ENCODE peak calls at places on chromosome 7, in five cellular contexts. One of them, this sample, is unnamed.

GRCh38 chr7:134901389-134902020 is 84.8 kb upstream of the AGBL3 start:
- DNase-seq in AG08395: no peak
- DNase-seq in NCI-H187: no peak
- DNase-seq in left lobe of liver: peak
- DNase-seq in activated CD8-positive, alpha-beta memory T cell treated with anti-CD3 and anti-CD28 coated beads, Interleukin-2, amount 50 U/mL, for 48 hours: no peak
- DNase-seq in this sample: no peak

GRCh38 chr7:39421661-39422060 is 144.5 kb upstream of the YAE1 start:
- DNase-seq in AG08395: no peak
- DNase-seq in NCI-H187: no peak
- DNase-seq in left lobe of liver: no peak
- DNase-seq in activated CD8-positive, alpha-beta memory T cell treated with anti-CD3 and anti-CD28 coated beads, Interleukin-2, amount 50 U/mL, for 48 hours: no peak
- DNase-seq in this sample: no peak

GRCh38 chr7:3063016-3063753 is 19.5 kb upstream of the CARD11 start:
- DNase-seq in AG08395: no peak
- DNase-seq in NCI-H187: no peak
- DNase-seq in left lobe of liver: no peak
- DNase-seq in activated CD8-positive, alpha-beta memory T cell treated with anti-CD3 and anti-CD28 coated beads, Interleukin-2, amount 50 U/mL, for 48 hours: peak
- DNase-seq in this sample: no peak

GRCh38 chr7:158744070-158744469 is 39.5 kb upstream of the NCAPG2 start:
- DNase-seq in AG08395: no peak
- DNase-seq in NCI-H187: no peak
- DNase-seq in left lobe of liver: no peak
- DNase-seq in activated CD8-positive, alpha-beta memory T cell treated with anti-CD3 and anti-CD28 coated beads, Interleukin-2, amount 50 U/mL, for 48 hours: no peak
- DNase-seq in this sample: no peak

GRCh38 chr7:114865564-114865963 is 56.3 kb upstream of the MDFIC start:
- DNase-seq in AG08395: peak
- DNase-seq in NCI-H187: no peak
- DNase-seq in left lobe of liver: peak
- DNase-seq in activated CD8-positive, alpha-beta memory T cell treated with anti-CD3 and anti-CD28 coated beads, Interleukin-2, amount 50 U/mL, for 48 hours: peak
- DNase-seq in this sample: peak

GRCh38 chr7:40221836-40222235 is 87.0 kb downstream of the SUGCT start:
- DNase-seq in AG08395: peak
- DNase-seq in NCI-H187: no peak
- DNase-seq in left lobe of liver: no peak
- DNase-seq in activated CD8-positive, alpha-beta memory T cell treated with anti-CD3 and anti-CD28 coated beads, Interleukin-2, amount 50 U/mL, for 48 hours: no peak
- DNase-seq in this sample: peak

GRCh38 chr7:6284055-6284400 is 11.6 kb upstream of the CYTH3 start:
- DNase-seq in AG08395: no peak
- DNase-seq in NCI-H187: no peak
- DNase-seq in left lobe of liver: no peak
- DNase-seq in activated CD8-positive, alpha-beta memory T cell treated with anti-CD3 and anti-CD28 coated beads, Interleukin-2, amount 50 U/mL, for 48 hours: no peak
- DNase-seq in this sample: peak

GRCh38 chr7:116499168-116500070 is at the start of gene CAV2:
- DNase-seq in AG08395: peak
- DNase-seq in NCI-H187: no peak
- DNase-seq in left lobe of liver: peak
- DNase-seq in activated CD8-positive, alpha-beta memory T cell treated with anti-CD3 and anti-CD28 coated beads, Interleukin-2, amount 50 U/mL, for 48 hours: peak
- DNase-seq in this sample: peak

GRCh38 chr7:101779267-101779666 is 38.2 kb upstream of the CUX1 start:
- DNase-seq in AG08395: no peak
- DNase-seq in NCI-H187: no peak
- DNase-seq in left lobe of liver: no peak
- DNase-seq in activated CD8-positive, alpha-beta memory T cell treated with anti-CD3 and anti-CD28 coated beads, Interleukin-2, amount 50 U/mL, for 48 hours: no peak
- DNase-seq in this sample: no peak

GRCh38 chr7:95718556-95719410 is 53.6 kb upstream of the DYNC1I1 start:
- DNase-seq in AG08395: peak
- DNase-seq in NCI-H187: no peak
- DNase-seq in left lobe of liver: no peak
- DNase-seq in activated CD8-positive, alpha-beta memory T cell treated with anti-CD3 and anti-CD28 coated beads, Interleukin-2, amount 50 U/mL, for 48 hours: no peak
- DNase-seq in this sample: peak

GRCh38 chr7:84187813-84188212 is 6.8 kb downstream of the SEMA3A start:
- DNase-seq in AG08395: no peak
- DNase-seq in NCI-H187: no peak
- DNase-seq in left lobe of liver: no peak
- DNase-seq in activated CD8-positive, alpha-beta memory T cell treated with anti-CD3 and anti-CD28 coated beads, Interleukin-2, amount 50 U/mL, for 48 hours: no peak
- DNase-seq in this sample: peak

GRCh38 chr7:157676456-157677255 is 339.9 kb downstream of the DNAJB6 start:
- DNase-seq in AG08395: no peak
- DNase-seq in NCI-H187: no peak
- DNase-seq in left lobe of liver: no peak
- DNase-seq in activated CD8-positive, alpha-beta memory T cell treated with anti-CD3 and anti-CD28 coated beads, Interleukin-2, amount 50 U/mL, for 48 hours: peak
- DNase-seq in this sample: no peak

GRCh38 chr7:132464740-132465139 is 111.5 kb downstream of the PLXNA4 start:
- DNase-seq in AG08395: peak
- DNase-seq in NCI-H187: no peak
- DNase-seq in left lobe of liver: no peak
- DNase-seq in activated CD8-positive, alpha-beta memory T cell treated with anti-CD3 and anti-CD28 coated beads, Interleukin-2, amount 50 U/mL, for 48 hours: no peak
- DNase-seq in this sample: peak

GRCh38 chr7:142584765-142585164 is 164.5 kb upstream of the PRSS1 start:
- DNase-seq in AG08395: no peak
- DNase-seq in NCI-H187: no peak
- DNase-seq in left lobe of liver: no peak
- DNase-seq in activated CD8-positive, alpha-beta memory T cell treated with anti-CD3 and anti-CD28 coated beads, Interleukin-2, amount 50 U/mL, for 48 hours: no peak
- DNase-seq in this sample: peak

GRCh38 chr7:124856299-124856888 is 73.2 kb downstream of the POT1 start:
- DNase-seq in AG08395: peak
- DNase-seq in NCI-H187: no peak
- DNase-seq in left lobe of liver: no peak
- DNase-seq in activated CD8-positive, alpha-beta memory T cell treated with anti-CD3 and anti-CD28 coated beads, Interleukin-2, amount 50 U/mL, for 48 hours: no peak
- DNase-seq in this sample: peak

GRCh38 chr7:134446446-134446845 is 12.5 kb downstream of the AKR1B1 start:
- DNase-seq in AG08395: no peak
- DNase-seq in NCI-H187: no peak
- DNase-seq in left lobe of liver: no peak
- DNase-seq in activated CD8-positive, alpha-beta memory T cell treated with anti-CD3 and anti-CD28 coated beads, Interleukin-2, amount 50 U/mL, for 48 hours: no peak
- DNase-seq in this sample: no peak

GRCh38 chr7:73434701-73435069 is 1.1 kb downstream of the FZD9 start:
- DNase-seq in AG08395: no peak
- DNase-seq in NCI-H187: no peak
- DNase-seq in left lobe of liver: no peak
- DNase-seq in activated CD8-positive, alpha-beta memory T cell treated with anti-CD3 and anti-CD28 coated beads, Interleukin-2, amount 50 U/mL, for 48 hours: no peak
- DNase-seq in this sample: no peak

GRCh38 chr7:123627859-123628258 is 26.2 kb downstream of the ASB15 start:
- DNase-seq in AG08395: no peak
- DNase-seq in NCI-H187: no peak
- DNase-seq in left lobe of liver: no peak
- DNase-seq in activated CD8-positive, alpha-beta memory T cell treated with anti-CD3 and anti-CD28 coated beads, Interleukin-2, amount 50 U/mL, for 48 hours: no peak
- DNase-seq in this sample: no peak

GRCh38 chr7:143003393-143004051 is 23.4 kb downstream of the OR9A2 start:
- DNase-seq in AG08395: peak
- DNase-seq in NCI-H187: no peak
- DNase-seq in left lobe of liver: no peak
- DNase-seq in activated CD8-positive, alpha-beta memory T cell treated with anti-CD3 and anti-CD28 coated beads, Interleukin-2, amount 50 U/mL, for 48 hours: no peak
- DNase-seq in this sample: peak

GRCh38 chr7:130299909-130300308 is 6.9 kb downstream of the CPA4 start:
- DNase-seq in AG08395: no peak
- DNase-seq in NCI-H187: no peak
- DNase-seq in left lobe of liver: no peak
- DNase-seq in activated CD8-positive, alpha-beta memory T cell treated with anti-CD3 and anti-CD28 coated beads, Interleukin-2, amount 50 U/mL, for 48 hours: no peak
- DNase-seq in this sample: no peak

GRCh38 chr7:3244241-3244814 is 56.7 kb upstream of the SDK1 start:
- DNase-seq in AG08395: no peak
- DNase-seq in NCI-H187: no peak
- DNase-seq in left lobe of liver: no peak
- DNase-seq in activated CD8-positive, alpha-beta memory T cell treated with anti-CD3 and anti-CD28 coated beads, Interleukin-2, amount 50 U/mL, for 48 hours: no peak
- DNase-seq in this sample: peak

GRCh38 chr7:15457959-15458955 is 103.6 kb downstream of the AGMO start:
- DNase-seq in AG08395: no peak
- DNase-seq in NCI-H187: no peak
- DNase-seq in left lobe of liver: no peak
- DNase-seq in activated CD8-positive, alpha-beta memory T cell treated with anti-CD3 and anti-CD28 coated beads, Interleukin-2, amount 50 U/mL, for 48 hours: no peak
- DNase-seq in this sample: peak

GRCh38 chr7:148286150-148286549 is 304.4 kb upstream of the C7orf33 start:
- DNase-seq in AG08395: no peak
- DNase-seq in NCI-H187: no peak
- DNase-seq in left lobe of liver: no peak
- DNase-seq in activated CD8-positive, alpha-beta memory T cell treated with anti-CD3 and anti-CD28 coated beads, Interleukin-2, amount 50 U/mL, for 48 hours: no peak
- DNase-seq in this sample: no peak

GRCh38 chr7:91243591-91244368 is 20.5 kb upstream of the FZD1 start:
- DNase-seq in AG08395: peak
- DNase-seq in NCI-H187: peak
- DNase-seq in left lobe of liver: no peak
- DNase-seq in activated CD8-positive, alpha-beta memory T cell treated with anti-CD3 and anti-CD28 coated beads, Interleukin-2, amount 50 U/mL, for 48 hours: no peak
- DNase-seq in this sample: peak

GRCh38 chr7:151104411-151105235 is 18.3 kb downstream of the AGAP3 start:
- DNase-seq in AG08395: peak
- DNase-seq in NCI-H187: no peak
- DNase-seq in left lobe of liver: no peak
- DNase-seq in activated CD8-positive, alpha-beta memory T cell treated with anti-CD3 and anti-CD28 coated beads, Interleukin-2, amount 50 U/mL, for 48 hours: no peak
- DNase-seq in this sample: peak

This sample was measured in EL.